ENCODE peak calls at places on chromosomes 12 and 14, in seven cellular contexts. G, N, J, L, R, W and T are unnamed samples.

GRCh38 chr12:90441431-90441830 is 513.5 kb downstream of the CCER1 start:
- DNase-seq in J (no peak), G (no peak), L (no peak), N (no peak), R (no peak), W (no peak), T (no peak)

GRCh38 chr14:61663312-61663974 is 31.9 kb upstream of the HIF1A start:
- DNase-seq in L (no peak), W (peak), G (no peak), J (peak), R (no peak), N (peak), T (no peak)

GRCh38 chr14:25350802-25351201 is 300.9 kb upstream of the STXBP6 start:
- DNase-seq in J (no peak), N (no peak), R (no peak), W (no peak), G (no peak), L (peak), T (no peak)

GRCh38 chr12:5887758-5888157 is 57.3 kb downstream of the ANO2 start:
- DNase-seq in R (no peak), L (no peak), W (no peak), G (no peak), J (no peak), N (no peak), T (no peak)

GRCh38 chr12:20646239-20646827 is 48.8 kb upstream of the SLCO1C1 start:
- DNase-seq in L (peak), R (no peak), J (peak), W (no peak), G (peak), N (peak), T (peak)

GRCh38 chr12:106679576-106679975 is 94.9 kb upstream of the RIC8B start:
- DNase-seq in N (no peak), W (no peak), R (no peak), L (no peak), G (no peak), J (no peak), T (no peak)

GRCh38 chr12:88493651-88494050 is 86.6 kb downstream of the KITLG start:
- DNase-seq in W (no peak), G (peak), L (peak), N (peak), J (no peak), R (no peak), T (peak)

GRCh38 chr14:83164016-83164415 is 1630.4 kb upstream of the SEL1L start:
- DNase-seq in N (peak), J (no peak), G (peak), R (no peak), L (peak), W (no peak), T (peak)

GRCh38 chr12:101414533-101415119 is 7.1 kb upstream of the ARL1 start:
- DNase-seq in G (peak), R (no peak), L (peak), J (peak), W (peak), N (peak), T (peak)

GRCh38 chr14:39395555-39396254 is 36.5 kb downstream of the FBXO33 start:
- DNase-seq in R (no peak), J (no peak), W (no peak), L (peak), N (no peak), G (peak), T (no peak)

GRCh38 chr14:94562941-94563883 is 2.0 kb downstream of the SERPINA4 start:
- DNase-seq in W (no peak), L (no peak), J (no peak), G (no peak), R (no peak), N (no peak), T (no peak)

GRCh38 chr14:66440806-66441205 is 45.4 kb upstream of the CCDC196 start:
- DNase-seq in R (no peak), W (no peak), N (no peak), L (no peak), G (no peak), J (no peak), T (no peak)

GRCh38 chr12:76587428-76588178 is 28.0 kb upstream of the OSBPL8 start:
- DNase-seq in W (no peak), N (peak), J (no peak), L (peak), R (no peak), G (no peak), T (no peak)

GRCh38 chr12:19234991-19235876 is 105.7 kb downstream of the PLEKHA5 start:
- DNase-seq in J (no peak), L (peak), W (no peak), G (no peak), N (peak), R (no peak), T (no peak)

GRCh38 chr12:57626929-57627445 is 6.0 kb downstream of the B4GALNT1 start:
- DNase-seq in W (no peak), G (no peak), J (no peak), L (no peak), R (no peak), N (no peak), T (no peak)

GRCh38 chr12:105698047-105698446 is 367.6 kb downstream of the C12orf75 start:
- DNase-seq in G (no peak), L (no peak), N (no peak), R (no peak), J (no peak), W (no peak), T (no peak)

GRCh38 chr14:100117647-100118376 is 41.6 kb downstream of the DEGS2 start:
- DNase-seq in G (no peak), R (no peak), L (no peak), W (no peak), J (no peak), N (no peak), T (no peak)

GRCh38 chr12:71439613-71440392 is at the start of gene LGR5:
- DNase-seq in N (peak), G (peak), L (no peak), R (peak), J (peak), W (no peak), T (no peak)

GRCh38 chr12:92300781-92301180 is 155.1 kb upstream of the BTG1 start:
- DNase-seq in R (no peak), L (no peak), W (no peak), J (no peak), N (no peak), G (no peak), T (no peak)

GRCh38 chr12:124518051-124518932 is 49.1 kb downstream of the NCOR2 start:
- DNase-seq in L (peak), R (peak), G (peak), W (no peak), N (peak), J (no peak), T (peak)

GRCh38 chr14:102930138-102930752 is 7.8 kb downstream of the AMN start:
- DNase-seq in R (no peak), L (no peak), G (peak), N (no peak), W (no peak), J (peak), T (no peak)

GRCh38 chr14:77542349-77543239 is 44.0 kb upstream of the ISM2 start:
- DNase-seq in W (no peak), R (no peak), L (peak), N (no peak), G (no peak), J (no peak), T (no peak)

GRCh38 chr12:115872919-115873357 is 404.6 kb downstream of the MED13L start:
- DNase-seq in J (no peak), L (no peak), W (no peak), N (no peak), R (no peak), G (no peak), T (no peak)

GRCh38 chr14:103518416-103519042 is 4.1 kb downstream of the CKB start:
- DNase-seq in J (peak), G (peak), W (peak), L (peak), N (no peak), R (no peak), T (no peak)

GRCh38 chr12:116339062-116339461 is 61.6 kb upstream of the MED13L start:
- DNase-seq in G (no peak), R (no peak), W (peak), L (no peak), J (no peak), N (no peak), T (no peak)

GRCh38 chr14:74504874-74505617 is 11.5 kb downstream of the ISCA2 start:
- DNase-seq in G (no peak), N (no peak), W (no peak), J (no peak), L (no peak), R (no peak), T (no peak)

GRCh38 chr12:62866451-62867082 is 68.4 kb downstream of the PPM1H start:
- DNase-seq in J (no peak), G (peak), W (no peak), R (no peak), N (peak), L (no peak), T (peak)

GRCh38 chr12:119786539-119786938 is 90.6 kb downstream of the CIT start:
- DNase-seq in R (no peak), W (no peak), G (no peak), N (no peak), J (no peak), L (no peak), T (no peak)

GRCh38 chr12:93245543-93245942 is 132.2 kb upstream of the NUDT4 start:
- DNase-seq in L (no peak), G (no peak), J (peak), W (peak), N (no peak), R (no peak), T (no peak)

GRCh38 chr14:56136571-56137498 is 18.6 kb downstream of the PELI2 start:
- DNase-seq in J (no peak), R (no peak), N (peak), L (no peak), W (no peak), G (no peak), T (no peak)

GRCh38 chr14:75981826-75982723 is at the start of gene TGFB3:
- DNase-seq in G (peak), L (peak), W (peak), R (peak), J (peak), N (peak), T (peak)

GRCh38 chr12:83077037-83077436 is 390.3 kb downstream of the TMTC2 start:
- DNase-seq in W (no peak), L (no peak), R (no peak), G (no peak), J (no peak), N (no peak), T (no peak)

GRCh38 chr12:132275110-132275531 is 54.3 kb downstream of the GALNT9 start:
- DNase-seq in W (no peak), R (no peak), G (peak), L (peak), J (no peak), N (peak), T (no peak)

GRCh38 chr12:43957732-43958131 is 121.9 kb downstream of the TMEM117 start:
- DNase-seq in N (peak), L (peak), R (no peak), W (peak), J (peak), G (peak), T (peak)

GRCh38 chr14:81831128-81831815 is 297.6 kb upstream of the SEL1L start:
- DNase-seq in L (peak), R (no peak), G (no peak), J (no peak), N (no peak), W (no peak), T (peak)

GRCh38 chr12:6540181-6540877 is 6.0 kb downstream of the GAPDH start:
- DNase-seq in L (peak), R (no peak), G (peak), W (no peak), J (peak), N (peak), T (peak)

GRCh38 chr12:13124661-13125505 is 21.4 kb upstream of the GSG1 start:
- DNase-seq in L (peak), J (no peak), W (no peak), G (peak), N (peak), R (no peak), T (no peak)

GRCh38 chr12:51520576-51521325 is 70.3 kb upstream of the SCN8A start:
- DNase-seq in N (no peak), R (no peak), L (no peak), W (no peak), J (no peak), G (no peak), T (no peak)